ENCODE peak calls at places on chromosomes 4 and X, in seven cellular contexts. U is heart left ventricle, D is WTC11, O is progenitor cell of endocrine pancreas, M is chondrocyte, C is A549, J is fibroblast of mammary gland. T is an unnamed sample.

GRCh38 chr4:5146248-5146647 is 95.0 kb downstream of the STK32B start:
- DNase-seq in O (no peak), J (no peak), C (no peak), M (no peak), U (no peak), D (no peak), T (no peak)

GRCh38 chr4:154018659-154019058 is 229.8 kb upstream of the SFRP2 start:
- DNase-seq in C (no peak), J (no peak), U (no peak), O (no peak), M (no peak), D (peak), T (no peak)

GRCh38 chr4:31204895-31205294 is 484.7 kb downstream of the PCDH7 start:
- DNase-seq in M (no peak), U (no peak), C (no peak), J (peak), D (no peak), O (no peak), T (no peak)

GRCh38 chr4:163331629-163332360 is 601 bp downstream of the NPY1R start:
- DNase-seq in J (peak), C (no peak), O (peak), D (peak), M (no peak), U (no peak), T (no peak)

GRCh38 chrX:51408462-51408861 is 75.8 kb downstream of the NUDT10 start:
- DNase-seq in D (no peak), M (no peak), C (no peak), O (no peak), U (no peak), J (no peak), T (no peak)

GRCh38 chr4:102139932-102140331 is 205.3 kb downstream of the SLC39A8 start:
- DNase-seq in C (peak), O (no peak), U (no peak), J (peak), M (no peak), D (no peak), T (no peak)

GRCh38 chr4:94036964-94037363 is 170.7 kb upstream of the SMARCAD1 start:
- DNase-seq in C (no peak), J (no peak), U (no peak), M (no peak), D (no peak), O (no peak), T (no peak)

GRCh38 chrX:4379071-4379470 is 665.6 kb upstream of the PRKX start:
- DNase-seq in U (no peak), D (no peak), M (no peak), J (no peak), C (no peak), O (no peak), T (no peak)

GRCh38 chr4:135319685-135320084 is 1118.1 kb upstream of the PABPC4L start:
- DNase-seq in U (no peak), D (no peak), O (no peak), J (no peak), M (no peak), C (peak), T (no peak)

GRCh38 chrX:115017455-115017854 is at the start of gene IL13RA2:
- DNase-seq in C (no peak), O (no peak), J (peak), D (no peak), U (no peak), M (no peak), T (no peak)

GRCh38 chr4:119835511-119835910 is 206.9 kb upstream of the PDE5A start:
- DNase-seq in J (peak), U (no peak), D (no peak), C (no peak), M (no peak), O (no peak), T (no peak)

GRCh38 chrX:17608898-17609297 is 128.4 kb upstream of the SCML1 start:
- DNase-seq in M (no peak), D (no peak), C (no peak), O (no peak), U (no peak), J (peak), T (no peak)

GRCh38 chr4:145782756-145783155 is 102.8 kb downstream of the C4orf51 start:
- DNase-seq in M (no peak), D (no peak), C (no peak), O (no peak), U (no peak), J (no peak), T (no peak)

GRCh38 chrX:122582280-122582679 is 601.8 kb upstream of the GRIA3 start:
- DNase-seq in J (peak), O (no peak), M (no peak), C (no peak), U (no peak), D (no peak), T (no peak)

GRCh38 chrX:2638279-2638678 is 52.8 kb upstream of the CD99 start:
- DNase-seq in D (no peak), U (no peak), M (no peak), J (no peak), O (no peak), C (no peak), T (no peak)

GRCh38 chr4:40750461-40751258 is 905 bp downstream of the NSUN7 start:
- DNase-seq in D (peak), U (no peak), M (no peak), J (no peak), C (no peak), O (no peak), T (no peak)

GRCh38 chr4:36064147-36064546 is 180.2 kb downstream of the ARAP2 start:
- DNase-seq in D (no peak), J (no peak), U (no peak), O (no peak), C (no peak), M (no peak), T (no peak)

GRCh38 chr4:954211-955020 is 19.0 kb downstream of the DGKQ start:
- DNase-seq in M (peak), O (no peak), D (no peak), J (no peak), C (no peak), U (peak), T (no peak)

GRCh38 chr4:124535004-124535403 is 177.5 kb downstream of the ANKRD50 start:
- DNase-seq in U (no peak), C (no peak), D (no peak), J (no peak), M (no peak), O (no peak), T (no peak)

GRCh38 chrX:119015407-119016242 is 41.2 kb downstream of the LONRF3 start:
- DNase-seq in O (no peak), U (peak), M (no peak), C (peak), D (no peak), J (peak), T (peak)

GRCh38 chr4:123616970-123617392 is 220.4 kb downstream of the SPRY1 start:
- DNase-seq in C (no peak), J (peak), U (peak), M (no peak), O (no peak), D (no peak), T (no peak)

GRCh38 chrX:24392709-24393108 is 32.3 kb downstream of the SUPT20HL1 start:
- DNase-seq in D (no peak), O (no peak), M (no peak), J (no peak), U (peak), C (no peak), T (no peak)

DNA sequence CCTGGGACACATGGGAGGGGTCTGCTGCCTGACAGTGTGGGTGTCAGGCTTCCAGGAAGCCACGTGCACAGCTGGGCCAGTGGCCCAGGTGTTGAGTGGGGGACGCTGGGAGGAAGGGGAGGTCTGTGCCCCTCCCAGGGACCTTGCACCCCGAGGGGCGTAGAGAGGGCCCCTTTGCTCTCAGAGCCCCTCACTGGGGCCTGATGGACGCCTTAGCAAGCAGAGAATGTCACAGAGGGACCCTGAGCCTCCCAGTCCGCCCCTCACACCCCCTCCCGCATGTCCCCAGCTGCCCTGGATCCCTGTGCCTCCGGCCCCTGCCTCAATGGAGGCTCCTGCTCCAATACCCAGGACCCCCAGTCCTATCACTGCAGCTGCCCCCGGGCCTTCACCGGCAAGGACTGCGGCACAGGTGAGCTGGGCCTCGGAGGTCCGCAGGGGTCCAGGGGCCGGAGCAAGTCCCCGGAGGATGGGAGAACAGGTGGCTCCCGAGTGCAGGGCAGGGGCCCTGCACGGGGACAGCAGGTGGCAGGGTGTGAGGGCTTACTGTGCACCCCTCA is 2.1 kb downstream of the HGFAC start:
- DNase-seq in C (no peak), D (no peak), J (no peak), U (no peak), O (no peak), M (no peak), T (no peak)
- TF ChIP-seq CTCF in C (peak), D (no peak), J (no peak), U (peak), O (no peak), M (peak), T (no peak)

DNA sequence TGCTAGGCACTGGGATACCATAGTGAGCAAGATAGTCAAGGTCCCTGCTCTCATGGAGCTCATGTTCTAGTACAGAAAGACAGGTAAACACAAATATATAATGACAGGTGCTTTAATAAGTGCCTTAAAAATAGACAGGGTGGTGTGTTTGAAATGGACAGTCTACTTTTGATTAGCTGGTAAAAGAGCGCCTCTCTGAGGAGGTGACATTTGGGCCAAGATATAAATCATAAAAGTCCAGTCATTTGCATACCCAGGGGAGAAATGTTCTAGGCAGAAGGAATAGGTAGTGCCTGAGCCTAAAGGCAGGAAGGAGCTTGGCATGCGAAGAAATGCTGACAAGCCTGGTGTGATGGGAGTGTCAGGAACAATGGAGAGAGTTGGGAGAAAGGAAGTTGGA is 83.6 kb downstream of the DNAAF6 start:
- DNase-seq in M (no peak), U (no peak), C (no peak), D (no peak), O (no peak), J (no peak), T (no peak)
- TF ChIP-seq CTCF in M (no peak), U (no peak), C (no peak), D (no peak), O (no peak), J (no peak), T (no peak)

GRCh38 chr4:46937493-46937892 is 28.4 kb upstream of the COX7B2 start:
- DNase-seq in M (no peak), J (peak), U (no peak), D (no peak), O (no peak), C (no peak), T (no peak)
- TF ChIP-seq CTCF in M (peak), J (peak), U (no peak), D (no peak), O (no peak), C (no peak), T (no peak)

DNA sequence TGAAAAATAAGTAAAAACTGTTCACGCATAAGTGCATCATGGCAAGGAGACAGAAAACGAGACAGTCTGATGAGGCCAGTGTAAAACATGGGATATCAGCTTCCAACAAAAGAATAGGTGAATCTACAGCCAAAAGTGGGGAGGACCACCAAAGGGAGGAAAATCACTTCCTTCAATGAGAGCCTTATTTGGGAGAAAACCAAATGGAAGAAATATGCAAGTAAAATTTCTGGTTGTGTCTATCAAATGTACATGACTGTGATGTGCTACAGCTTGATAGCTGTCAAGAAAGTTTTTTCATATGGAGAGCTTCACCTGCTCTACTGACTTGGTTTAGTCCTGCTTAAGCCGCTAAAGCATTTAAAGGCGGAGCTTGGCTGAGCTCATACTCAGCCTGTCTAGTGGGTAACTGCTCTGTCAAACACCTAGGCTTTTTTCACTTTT is 66.2 kb downstream of the MAGEA1 start:
- DNase-seq in C (peak), U (no peak), D (peak), J (no peak), M (no peak), O (no peak), T (no peak)
- TF ChIP-seq CTCF in C (no peak), U (no peak), D (no peak), J (no peak), M (no peak), O (no peak), T (no peak)

DNA sequence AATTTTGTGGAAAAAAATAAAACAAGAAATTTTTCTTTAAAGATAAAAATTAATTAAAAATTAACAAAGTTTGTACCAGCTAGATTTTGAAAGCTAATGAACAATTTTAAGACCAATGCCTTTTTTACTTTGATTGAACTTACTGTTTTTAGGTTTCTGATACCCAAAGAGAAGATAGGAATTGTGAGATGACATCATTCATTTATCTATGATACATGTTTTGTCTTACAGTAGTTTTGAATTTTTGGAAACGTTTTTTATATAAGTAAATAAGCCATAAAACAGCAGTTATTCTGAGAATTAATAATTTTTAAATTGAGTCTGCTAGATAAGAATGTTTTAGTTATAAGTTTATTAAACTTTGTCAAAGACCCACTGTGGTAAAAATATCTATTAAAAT is 65.0 kb upstream of the GPR174 start:
- DNase-seq in M (no peak), J (no peak), U (no peak), D (no peak), C (no peak), O (no peak), T (no peak)
- TF ChIP-seq CTCF in M (no peak), J (no peak), U (no peak), D (no peak), C (no peak), O (no peak), T (no peak)

DNA sequence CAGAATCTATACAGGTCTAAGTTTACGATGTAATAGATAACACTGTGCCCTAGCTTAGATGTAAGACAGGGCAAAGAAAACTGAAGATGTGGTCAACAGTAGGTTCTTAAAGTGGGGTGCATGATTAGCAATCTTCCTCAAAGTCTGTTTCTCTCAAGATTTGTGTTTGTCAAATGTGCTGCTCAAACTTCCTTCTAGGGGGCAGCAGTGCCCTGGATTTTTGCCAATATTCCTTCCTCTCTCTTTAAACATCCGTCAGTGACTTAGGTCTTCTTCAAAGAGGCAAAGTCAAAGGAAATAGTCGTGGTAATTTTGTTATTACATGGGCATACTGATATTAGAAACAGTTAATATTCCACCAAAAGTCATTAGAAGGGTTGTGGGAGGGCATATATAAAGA is 4.2 kb upstream of the PDHA2 start:
- DNase-seq in J (no peak), O (no peak), D (peak), C (peak), M (no peak), U (no peak), T (no peak)
- TF ChIP-seq CTCF in J (no peak), O (peak), D (no peak), C (no peak), M (peak), U (no peak), T (no peak)

DNA sequence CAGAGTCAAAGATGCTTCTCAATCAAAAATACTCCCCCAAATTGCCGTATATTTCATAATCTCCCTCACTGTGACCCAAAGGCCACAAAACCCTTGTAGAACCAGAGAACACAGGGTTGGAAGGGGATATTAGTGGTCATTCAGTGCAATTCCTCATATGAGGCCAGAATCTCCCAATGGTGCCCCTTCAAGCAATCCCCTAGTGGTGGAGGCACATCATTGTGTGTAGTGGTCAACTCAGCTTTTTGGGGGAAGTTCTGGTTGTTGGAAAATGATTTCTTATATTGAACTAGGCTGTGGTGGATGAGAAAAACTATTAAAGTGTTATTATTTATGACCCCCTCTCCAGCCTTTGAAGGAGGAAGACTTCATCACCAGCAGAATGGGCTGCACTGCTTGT is 17.6 kb upstream of the BOD1L1 start:
- DNase-seq in J (no peak), C (no peak), U (no peak), M (no peak), O (no peak), D (no peak), T (no peak)
- TF ChIP-seq CTCF in J (peak), C (no peak), U (no peak), M (peak), O (no peak), D (no peak), T (no peak)

GRCh38 chr4:17701882-17702281 is 79.5 kb downstream of the FAM184B start:
- DNase-seq in O (no peak), J (no peak), D (no peak), M (no peak), U (no peak), C (no peak), T (no peak)
- TF ChIP-seq CTCF in O (no peak), J (no peak), D (no peak), M (no peak), U (no peak), C (no peak), T (no peak)

T was measured in activated B cell treated with CpG ODN at 0.5 μM for 24 hours.